ENCODE peak calls at places on chromosome 21, in seven cellular contexts. One of them, this sample, is unnamed.

GRCh38 chr21:29433366-29434059 is 134.8 kb downstream of the BACH1 start:
- DNase-seq in GM23338: no peak
- DNase-seq in Panc1: no peak
- DNase-seq in HCT116: no peak
- DNase-seq in K562: no peak
- DNase-seq in endothelial cell of umbilical vein: no peak
- DNase-seq in stomach: no peak
- DNase-seq in this sample: no peak

GRCh38 chr21:42653492-42654061 is at the start of gene PDE9A:
- DNase-seq in GM23338: peak
- DNase-seq in Panc1: no peak
- DNase-seq in HCT116: no peak
- DNase-seq in K562: peak
- DNase-seq in endothelial cell of umbilical vein: no peak
- DNase-seq in stomach: no peak
- DNase-seq in this sample: no peak

GRCh38 chr21:31459457-31459856 is 115.4 kb upstream of the TIAM1 start:
- DNase-seq in GM23338: peak
- DNase-seq in Panc1: no peak
- DNase-seq in HCT116: peak
- DNase-seq in K562: peak
- DNase-seq in endothelial cell of umbilical vein: no peak
- DNase-seq in stomach: no peak
- DNase-seq in this sample: no peak

GRCh38 chr21:15415541-15416261 is 314.1 kb upstream of the USP25 start:
- DNase-seq in GM23338: no peak
- DNase-seq in Panc1: no peak
- DNase-seq in HCT116: no peak
- DNase-seq in K562: no peak
- DNase-seq in endothelial cell of umbilical vein: no peak
- DNase-seq in stomach: no peak
- DNase-seq in this sample: no peak

GRCh38 chr21:20882462-20883415 is 115.5 kb upstream of the NCAM2 start:
- DNase-seq in GM23338: peak
- DNase-seq in Panc1: peak
- DNase-seq in HCT116: peak
- DNase-seq in K562: peak
- DNase-seq in endothelial cell of umbilical vein: peak
- DNase-seq in stomach: peak
- DNase-seq in this sample: no peak

GRCh38 chr21:45364464-45365185 is 40.3 kb upstream of the COL18A1 start:
- DNase-seq in GM23338: no peak
- DNase-seq in Panc1: no peak
- DNase-seq in HCT116: no peak
- DNase-seq in K562: no peak
- DNase-seq in endothelial cell of umbilical vein: peak
- DNase-seq in stomach: no peak
- DNase-seq in this sample: no peak

GRCh38 chr21:33940846-33941245 is 25.2 kb upstream of the ATP5PO start:
- DNase-seq in GM23338: no peak
- DNase-seq in Panc1: no peak
- DNase-seq in HCT116: no peak
- DNase-seq in K562: no peak
- DNase-seq in endothelial cell of umbilical vein: no peak
- DNase-seq in stomach: no peak
- DNase-seq in this sample: no peak

GRCh38 chr21:26070822-26071425 is 99.6 kb downstream of the APP start:
- DNase-seq in GM23338: peak
- DNase-seq in Panc1: no peak
- DNase-seq in HCT116: no peak
- DNase-seq in K562: no peak
- DNase-seq in endothelial cell of umbilical vein: peak
- DNase-seq in stomach: no peak
- DNase-seq in this sample: no peak

GRCh38 chr21:33286600-33287456 is 20.7 kb downstream of the IL10RB start:
- DNase-seq in GM23338: no peak
- DNase-seq in Panc1: no peak
- DNase-seq in HCT116: peak
- DNase-seq in K562: no peak
- DNase-seq in endothelial cell of umbilical vein: peak
- DNase-seq in stomach: peak
- DNase-seq in this sample: no peak

GRCh38 chr21:26679299-26679698 is 106.2 kb upstream of the CYYR1 start:
- DNase-seq in GM23338: no peak
- DNase-seq in Panc1: no peak
- DNase-seq in HCT116: no peak
- DNase-seq in K562: no peak
- DNase-seq in endothelial cell of umbilical vein: no peak
- DNase-seq in stomach: no peak
- DNase-seq in this sample: no peak

GRCh38 chr21:45590726-45591618 is 48.7 kb upstream of the SLC19A1 start:
- DNase-seq in GM23338: peak
- DNase-seq in Panc1: no peak
- DNase-seq in HCT116: no peak
- DNase-seq in K562: peak
- DNase-seq in endothelial cell of umbilical vein: no peak
- DNase-seq in stomach: no peak
- DNase-seq in this sample: no peak

GRCh38 chr21:24781146-24781545 is 826.1 kb downstream of the MRPL39 start:
- DNase-seq in GM23338: no peak
- DNase-seq in Panc1: no peak
- DNase-seq in HCT116: no peak
- DNase-seq in K562: no peak
- DNase-seq in endothelial cell of umbilical vein: no peak
- DNase-seq in stomach: no peak
- DNase-seq in this sample: no peak

GRCh38 chr21:42552407-42553336 is 39.0 kb downstream of the SLC37A1 start:
- DNase-seq in GM23338: no peak
- DNase-seq in Panc1: no peak
- DNase-seq in HCT116: no peak
- DNase-seq in K562: no peak
- DNase-seq in endothelial cell of umbilical vein: no peak
- DNase-seq in stomach: no peak
- DNase-seq in this sample: no peak

GRCh38 chr21:46056450-46056903 is 41.4 kb upstream of the COL6A2 start:
- DNase-seq in GM23338: peak
- DNase-seq in Panc1: no peak
- DNase-seq in HCT116: no peak
- DNase-seq in K562: no peak
- DNase-seq in endothelial cell of umbilical vein: no peak
- DNase-seq in stomach: peak
- DNase-seq in this sample: peak

GRCh38 chr21:26837539-26837938 is 7.7 kb downstream of the ADAMTS1 start:
- DNase-seq in GM23338: no peak
- DNase-seq in Panc1: no peak
- DNase-seq in HCT116: no peak
- DNase-seq in K562: no peak
- DNase-seq in endothelial cell of umbilical vein: no peak
- DNase-seq in stomach: no peak
- DNase-seq in this sample: no peak

GRCh38 chr21:20997308-20997632 is 939 bp upstream of the NCAM2 start:
- DNase-seq in GM23338: peak
- DNase-seq in Panc1: no peak
- DNase-seq in HCT116: no peak
- DNase-seq in K562: no peak
- DNase-seq in endothelial cell of umbilical vein: no peak
- DNase-seq in stomach: no peak
- DNase-seq in this sample: no peak

DNA sequence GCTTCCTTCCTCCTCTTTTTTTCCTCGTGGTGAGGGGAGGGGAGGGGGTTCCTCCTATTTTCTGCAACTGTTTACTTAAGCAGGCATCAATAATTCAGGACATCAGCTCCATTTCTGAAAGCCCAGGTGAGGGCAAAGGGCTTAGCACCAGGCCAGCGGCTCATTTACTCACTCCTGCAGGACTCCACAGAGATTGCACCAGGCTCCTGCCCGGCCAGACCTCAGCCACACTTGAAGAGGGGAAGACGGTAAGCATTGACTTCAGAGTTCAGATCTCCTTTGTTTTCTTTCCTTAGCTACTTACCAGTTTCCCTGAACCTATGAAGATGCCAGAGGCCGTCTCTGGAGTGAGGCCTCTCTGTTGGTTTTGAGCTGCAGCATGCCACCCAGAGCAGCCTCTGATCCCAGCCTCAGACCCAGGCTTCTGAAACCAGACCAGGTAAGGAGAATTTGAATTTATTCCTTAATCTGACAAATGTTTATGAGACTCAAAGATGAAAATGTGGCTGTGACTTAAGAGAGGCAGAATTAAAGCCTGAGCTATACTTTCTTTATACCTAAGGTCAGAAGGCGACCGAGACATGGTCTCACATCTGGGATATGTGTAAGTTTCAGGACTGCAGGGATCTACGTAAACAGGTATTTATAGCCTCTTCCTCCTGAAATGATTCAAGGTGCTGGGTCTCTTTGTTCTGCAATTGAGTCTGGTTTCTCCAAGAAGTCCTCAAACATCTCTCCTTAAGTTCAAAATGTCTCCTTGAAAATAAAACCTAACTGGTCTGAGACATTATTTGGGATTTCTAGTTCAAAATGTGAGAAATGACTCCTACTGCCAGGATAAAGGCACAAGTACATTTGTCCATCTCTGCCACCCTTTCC is 272.5 kb upstream of the RUNX1 start:
- DNase-seq in GM23338: no peak
- DNase-seq in Panc1: no peak
- DNase-seq in HCT116: no peak
- DNase-seq in K562: no peak
- DNase-seq in endothelial cell of umbilical vein: no peak
- DNase-seq in stomach: no peak
- DNase-seq in this sample: peak
- TF ChIP-seq POLR2AphosphoS5 in GM23338: no peak
- TF ChIP-seq POLR2AphosphoS5 in Panc1: no peak
- TF ChIP-seq POLR2AphosphoS5 in HCT116: no peak
- TF ChIP-seq POLR2AphosphoS5 in K562: no peak
- TF ChIP-seq POLR2AphosphoS5 in endothelial cell of umbilical vein: no peak
- TF ChIP-seq POLR2AphosphoS5 in stomach: no peak
- TF ChIP-seq POLR2AphosphoS5 in this sample: no peak

GRCh38 chr21:40587786-40588353 is 259.1 kb downstream of the DSCAM start:
- DNase-seq in GM23338: no peak
- DNase-seq in Panc1: no peak
- DNase-seq in HCT116: no peak
- DNase-seq in K562: no peak
- DNase-seq in endothelial cell of umbilical vein: no peak
- DNase-seq in stomach: no peak
- DNase-seq in this sample: no peak

GRCh38 chr21:40586575-40586974 is 260.4 kb downstream of the DSCAM start:
- DNase-seq in GM23338: no peak
- DNase-seq in Panc1: no peak
- DNase-seq in HCT116: no peak
- DNase-seq in K562: no peak
- DNase-seq in endothelial cell of umbilical vein: no peak
- DNase-seq in stomach: no peak
- DNase-seq in this sample: no peak
- H3K27ac ChIP-seq in GM23338: no peak
- H3K27ac ChIP-seq in Panc1: no peak
- H3K27ac ChIP-seq in HCT116: no peak
- H3K27ac ChIP-seq in K562: no peak
- H3K27ac ChIP-seq in endothelial cell of umbilical vein: no peak
- H3K27ac ChIP-seq in stomach: no peak
- H3K27ac ChIP-seq in this sample: no peak

DNA sequence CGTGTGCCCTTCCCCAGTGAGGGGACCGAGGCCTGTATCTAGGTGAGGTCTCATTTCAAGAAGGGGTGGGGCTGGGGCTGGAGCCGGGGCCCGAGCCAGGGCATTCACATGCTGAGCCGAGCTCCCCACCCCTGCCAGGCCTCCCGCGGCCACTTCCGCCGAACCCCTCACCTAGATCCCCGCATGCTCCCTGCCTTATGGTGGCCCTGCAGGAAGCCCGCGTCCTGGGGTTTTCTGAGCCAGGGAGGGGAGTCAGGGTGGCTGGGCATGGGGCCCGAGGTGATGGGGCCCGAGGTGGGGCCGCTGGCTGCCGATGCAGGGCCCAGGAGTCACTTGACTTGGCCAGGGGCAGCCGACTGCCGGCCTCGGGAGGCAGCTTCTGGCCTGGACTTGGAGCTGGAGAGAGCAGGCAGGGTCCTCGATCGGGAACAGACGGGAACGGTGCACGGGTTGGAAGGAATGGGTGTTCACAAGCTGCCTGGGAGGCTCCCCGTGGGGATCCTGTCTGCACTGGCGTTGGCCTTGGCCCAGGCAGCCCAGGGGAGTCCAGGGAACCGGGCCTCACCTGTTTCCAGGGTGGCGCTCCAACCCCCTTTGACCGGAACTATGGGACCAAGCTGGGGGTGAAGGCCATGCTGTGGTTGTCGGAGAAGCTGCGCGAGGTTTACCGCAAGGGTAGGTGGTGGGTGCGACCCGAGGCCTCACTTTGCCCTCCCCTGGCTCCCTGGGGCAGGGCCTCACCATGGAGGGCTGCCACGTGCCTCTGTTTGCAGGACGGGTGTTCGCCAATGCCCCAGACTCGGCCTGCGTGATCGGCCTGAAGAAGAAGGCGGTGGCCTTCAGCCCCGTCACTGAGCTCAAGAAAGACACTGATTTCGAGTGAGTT is 13.6 kb downstream of the CFAP410 start:
- DNase-seq in GM23338: no peak
- DNase-seq in Panc1: no peak
- DNase-seq in HCT116: no peak
- DNase-seq in K562: no peak
- DNase-seq in endothelial cell of umbilical vein: no peak
- DNase-seq in stomach: no peak
- DNase-seq in this sample: no peak
- TF ChIP-seq POLR2AphosphoS5 in GM23338: no peak
- TF ChIP-seq POLR2AphosphoS5 in Panc1: no peak
- TF ChIP-seq POLR2AphosphoS5 in HCT116: no peak
- TF ChIP-seq POLR2AphosphoS5 in K562: no peak
- TF ChIP-seq POLR2AphosphoS5 in endothelial cell of umbilical vein: no peak
- TF ChIP-seq POLR2AphosphoS5 in stomach: no peak
- TF ChIP-seq POLR2AphosphoS5 in this sample: no peak

GRCh38 chr21:41437754-41438153 is 11.7 kb downstream of the MX1 start:
- DNase-seq in GM23338: no peak
- DNase-seq in Panc1: no peak
- DNase-seq in HCT116: no peak
- DNase-seq in K562: no peak
- DNase-seq in endothelial cell of umbilical vein: no peak
- DNase-seq in stomach: no peak
- DNase-seq in this sample: no peak
- H3K27ac ChIP-seq in GM23338: no peak
- H3K27ac ChIP-seq in Panc1: no peak
- H3K27ac ChIP-seq in HCT116: no peak
- H3K27ac ChIP-seq in K562: no peak
- H3K27ac ChIP-seq in endothelial cell of umbilical vein: no peak
- H3K27ac ChIP-seq in stomach: no peak
- H3K27ac ChIP-seq in this sample: no peak

This sample was measured in esophagus muscularis mucosa.